ENCODE peak calls at places on chromosomes 3 and 15, in eight cellular contexts. B, J, M, W, A, L, H and T are unnamed samples. For H3K27me3, the result is how much of the 10 kb centered on the place peaks cover.

GRCh38 chr3:163745204-163745603 is 1333.1 kb downstream of the SI start:
- DNase-seq in J (no peak), H (no peak), L (no peak), A (no peak), M (no peak), B (no peak), W (no peak), T (no peak)

GRCh38 chr3:5162102-5162501 is 25.4 kb upstream of the EDEM1 start:
- DNase-seq in M (no peak), W (peak), L (no peak), H (no peak), J (no peak), A (no peak), B (no peak), T (no peak)

GRCh38 chr3:65126527-65127440 is 439.0 kb upstream of the ADAMTS9 start:
- DNase-seq in H (no peak), J (no peak), M (no peak), L (no peak), B (no peak), A (no peak), W (peak), T (no peak)

GRCh38 chr3:170054204-170054603 is 16.4 kb downstream of the GPR160 start:
- DNase-seq in L (no peak), H (no peak), B (no peak), A (no peak), W (no peak), J (no peak), M (no peak), T (no peak)

GRCh38 chr3:30073622-30074021 is 532.8 kb upstream of the TGFBR2 start:
- DNase-seq in B (no peak), J (no peak), H (no peak), L (no peak), W (peak), M (no peak), A (no peak), T (no peak)

GRCh38 chr15:50353251-50353998 is 1.6 kb downstream of the GABPB1 start:
- DNase-seq in W (peak), J (no peak), M (no peak), H (no peak), A (no peak), B (no peak), L (no peak), T (no peak)

GRCh38 chr3:180447156-180447555 is 154.8 kb upstream of the TTC14 start:
- DNase-seq in B (no peak), H (no peak), J (no peak), W (no peak), M (no peak), L (no peak), A (no peak), T (no peak)

GRCh38 chr3:122893754-122894668 is 99.1 kb downstream of the SLC49A4 start:
- DNase-seq in H (no peak), J (no peak), M (peak), A (no peak), W (peak), L (no peak), B (no peak), T (no peak)

GRCh38 chr3:171306631-171307030 is 153.6 kb downstream of the TNIK start:
- DNase-seq in J (no peak), H (peak), L (no peak), B (peak), W (peak), M (peak), A (no peak), T (no peak)

GRCh38 chr3:150370982-150371381 is 37.1 kb upstream of the TSC22D2 start:
- DNase-seq in W (no peak), L (no peak), M (no peak), J (no peak), B (no peak), H (no peak), A (no peak), T (no peak)
- H3K4me3 ChIP-seq in W (peak), L (no peak), M (peak), J (no peak), B (no peak), H (peak), A (peak), T (no peak)

GRCh38 chr3:12149029-12149428 is 9.7 kb downstream of the TIMP4 start:
- DNase-seq in A (no peak), J (no peak), M (no peak), B (no peak), W (no peak), L (no peak), H (no peak), T (no peak)
- H3K27me3 ChIP-seq in A (under half), J (under half), M (under half), B (under half), W (under half), L (under half), H (under half), T (under half)

GRCh38 chr3:186810597-186810996 is 4.3 kb upstream of the RFC4 start:
- DNase-seq in L (no peak), A (no peak), M (no peak), J (no peak), W (no peak), H (no peak), B (no peak), T (no peak)

GRCh38 chr3:186802701-186803100 is 3.6 kb downstream of the RFC4 start:
- DNase-seq in H (no peak), M (no peak), L (no peak), W (no peak), B (no peak), A (no peak), J (no peak), T (no peak)

GRCh38 chr3:186806173-186807055 is at the start of gene RFC4:
- DNase-seq in W (peak), B (peak), J (peak), A (peak), H (peak), L (peak), M (peak), T (peak)

DNA sequence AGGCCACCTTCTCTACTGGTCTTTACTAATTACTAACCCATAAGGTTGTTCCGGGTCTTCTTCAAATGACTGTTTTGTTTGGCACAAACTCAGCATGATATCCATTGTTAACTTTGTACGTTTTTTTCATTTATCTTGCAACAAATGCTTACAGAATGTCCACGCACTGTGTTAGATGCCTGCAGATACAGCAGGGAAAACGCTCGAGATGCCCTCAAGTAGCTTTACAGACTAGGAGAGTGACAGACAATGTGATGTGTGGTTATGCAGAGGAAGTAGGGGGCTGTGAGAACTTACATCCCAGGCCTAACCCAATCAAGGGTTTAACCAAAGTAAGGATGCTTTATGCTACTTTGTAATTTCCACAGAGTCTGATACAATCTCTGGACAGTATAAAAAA is 949 bp upstream of the RFC4 start:
- DNase-seq in H (no peak), B (no peak), L (no peak), W (no peak), J (no peak), A (no peak), M (no peak), T (peak)
- H3K4me3 ChIP-seq in H (peak), B (no peak), L (peak), W (no peak), J (peak), A (peak), M (peak), T (no peak)

GRCh38 chr3:137770821-137771399 is 6.8 kb downstream of the SOX14 start:
- DNase-seq in H (no peak), L (no peak), M (no peak), W (no peak), J (no peak), B (no peak), A (peak), T (peak)

GRCh38 chr3:137768361-137769320 is 4.5 kb downstream of the SOX14 start:
- DNase-seq in J (no peak), W (no peak), M (no peak), H (no peak), L (no peak), A (peak), B (no peak), T (peak)

GRCh38 chr3:137768021-137768360 is 3.9 kb downstream of the SOX14 start:
- DNase-seq in A (peak), W (no peak), M (no peak), H (no peak), L (no peak), B (no peak), J (no peak), T (peak)

GRCh38 chr3:137770066-137770805 is 6.1 kb downstream of the SOX14 start:
- DNase-seq in L (no peak), B (no peak), A (peak), H (no peak), W (no peak), M (no peak), J (no peak), T (peak)

DNA sequence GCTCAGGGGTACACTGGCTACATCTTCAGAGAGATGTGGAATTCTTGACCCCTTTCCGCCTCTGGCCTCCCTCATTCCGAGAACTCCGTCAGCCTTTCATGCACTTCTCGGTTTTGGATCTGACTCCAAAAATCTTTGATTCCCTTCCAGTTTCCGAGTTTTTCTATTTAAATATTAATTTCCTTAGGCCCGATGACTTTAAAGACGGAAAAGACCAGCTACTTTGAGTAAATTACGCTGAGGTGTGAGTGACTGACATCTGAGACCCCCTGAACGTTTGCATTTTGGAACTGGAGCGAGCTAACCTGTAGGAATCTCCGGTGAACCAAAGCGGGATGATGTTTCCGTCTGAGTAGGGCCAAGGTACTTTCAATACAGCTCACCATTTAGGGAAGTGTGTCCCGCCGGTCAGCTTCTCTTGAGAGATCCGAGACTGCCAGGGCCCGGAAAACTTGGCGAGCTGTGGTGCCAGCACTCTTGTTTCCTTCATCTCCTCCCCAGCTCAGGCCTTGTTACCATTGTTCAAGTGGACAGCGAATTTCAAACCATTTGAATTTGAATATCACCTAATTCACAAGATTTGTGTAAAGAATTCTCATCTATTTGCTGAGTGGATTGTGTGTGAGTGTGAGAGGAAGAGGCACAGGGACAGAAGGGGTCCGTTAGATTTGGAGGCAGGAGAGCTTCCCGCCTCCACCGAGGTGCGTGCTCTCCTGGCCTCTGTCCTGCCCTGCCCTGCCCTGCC is 5.4 kb downstream of the SOX14 start:
- DNase-seq in W (no peak), J (no peak), H (no peak), M (no peak), B (no peak), A (no peak), L (no peak), T (peak)
- H3K27me3 ChIP-seq in W (half or more), J (under half), H (half or more), M (half or more), B (under half), A (half or more), L (under half), T (half or more)

GRCh38 chr3:9678493-9678892 is 25.1 kb upstream of the CPNE9 start:
- DNase-seq in L (no peak), A (no peak), J (no peak), W (no peak), H (no peak), B (no peak), M (no peak), T (no peak)
- H3K4me3 ChIP-seq in L (no peak), A (no peak), J (no peak), W (no peak), H (no peak), B (no peak), M (no peak), T (no peak)

DNA sequence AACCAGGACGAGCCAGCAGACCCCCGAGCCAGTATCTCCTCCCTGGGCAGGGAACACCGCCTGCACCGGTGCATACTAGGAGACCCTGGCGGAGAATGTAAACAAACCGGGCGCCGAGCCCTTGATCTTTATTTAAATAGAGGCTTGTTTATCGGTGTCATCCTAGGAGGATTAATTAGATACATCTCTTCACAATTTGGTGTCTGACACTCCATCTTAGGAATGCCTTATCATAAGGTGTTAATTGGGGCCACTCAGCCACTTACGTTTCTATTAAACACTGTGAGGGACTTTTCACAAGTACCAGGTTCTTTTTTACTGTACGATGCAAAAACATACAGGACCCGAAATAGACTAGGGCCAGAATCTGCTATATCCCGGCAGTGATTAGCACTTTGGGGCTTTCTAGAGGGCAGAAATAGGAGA is 8.0 kb downstream of the EOMES start:
- DNase-seq in A (no peak), H (no peak), L (no peak), B (no peak), M (no peak), W (no peak), J (no peak), T (peak)
- H3K27me3 ChIP-seq in A (under half), H (half or more), L (under half), B (under half), M (half or more), W (half or more), J (under half), T (half or more)